ENCODE peak calls at places on chromosome 17, in ten cellular contexts. I, S, B, J, G, M, X, Y, K and A are unnamed samples.

GRCh38 chr17:78563189-78564145 is 13.7 kb downstream of the DNAH17 start:
- DNase-seq in I (no peak), S (no peak), B (no peak), J (no peak), G (no peak), M (no peak), X (no peak), Y (peak; percentile 68), K (no peak), A (no peak)

GRCh38 chr17:16516594-16517018 is 24.6 kb upstream of the LRRC75A start:
- DNase-seq in I (no peak), S (no peak), B (no peak), J (peak; percentile 64), G (peak; percentile 65), M (peak; percentile 23), X (no peak), Y (no peak), K (peak; percentile 52), A (peak; percentile 81)

GRCh38 chr17:76076765-76077581 is 2.0 kb upstream of the ZACN start:
- DNase-seq in I (no peak), S (no peak), B (no peak), J (no peak), G (no peak), M (no peak), X (peak; percentile 13), Y (no peak), K (no peak), A (no peak)

GRCh38 chr17:68544111-68544510 is 31.9 kb downstream of the PRKAR1A start:
- DNase-seq in I (no peak), S (no peak), B (no peak), J (no peak), G (no peak), M (no peak), X (no peak), Y (no peak), K (no peak), A (no peak)

GRCh38 chr17:46944931-46945330 is 22.0 kb downstream of the GOSR2 start:
- DNase-seq in I (no peak), S (no peak), B (no peak), J (no peak), G (no peak), M (no peak), X (no peak), Y (no peak), K (no peak), A (no peak)

GRCh38 chr17:49730078-49730786 is 22.5 kb upstream of the SLC35B1 start:
- DNase-seq in I (no peak), S (no peak), B (no peak), J (peak; percentile 97), G (peak; percentile 85), M (no peak), X (no peak), Y (peak; percentile 88), K (peak; percentile 91), A (peak; percentile 94)

GRCh38 chr17:15782809-15783208 is 50.7 kb downstream of the TBC1D26 start:
- DNase-seq in I (no peak), S (no peak), B (no peak), J (peak; percentile 22), G (peak; percentile 74), M (no peak), X (no peak), Y (peak; percentile 82), K (peak; percentile 68), A (peak; percentile 74)

GRCh38 chr17:79803997-79804855 is 7.3 kb upstream of the CBX8 start:
- DNase-seq in I (no peak), S (no peak), B (no peak), J (peak; percentile 21), G (no peak), M (peak; percentile 63), X (peak; percentile 60), Y (no peak), K (no peak), A (no peak)

GRCh38 chr17:79126139-79126538 is 51.5 kb downstream of the ENGASE start:
- DNase-seq in I (no peak), S (no peak), B (no peak), J (no peak), G (no peak), M (no peak), X (no peak), Y (no peak), K (no peak), A (peak; percentile 5)